ENCODE peak calls at places on chromosomes 7 and 10, in six cellular contexts. B is skeletal muscle cell; M is tibial artery; H is type B pancreatic cell; R is hepatic stellate cell; W is naive thymus-derived CD8-positive, alpha-beta T cell. C is an unnamed sample.

GRCh38 chr10:91709394-91709798 is 76.5 kb upstream of the PPP1R3C start:
- DNase-seq in B (no peak), W (no peak), R (no peak), M (no peak), H (no peak), C (no peak)

GRCh38 chr10:101285519-101286070 is 56.3 kb upstream of the LBX1 start:
- DNase-seq in B (no peak), M (no peak), R (no peak), W (no peak), H (no peak), C (no peak)

GRCh38 chr7:138355254-138355653 is 104.8 kb upstream of the TRIM24 start:
- DNase-seq in H (no peak), B (no peak), M (no peak), W (no peak), R (no peak), C (no peak)

GRCh38 chr10:130555411-130555750 is 419.2 kb downstream of the GLRX3 start:
- DNase-seq in W (no peak), H (no peak), R (no peak), M (no peak), B (no peak), C (no peak)

GRCh38 chr10:119303886-119304285 is 96.5 kb downstream of the GRK5 start:
- DNase-seq in H (no peak), M (no peak), B (no peak), R (no peak), W (no peak), C (no peak)

GRCh38 chr7:50657341-50657873 is 92.2 kb upstream of the DDC start:
- DNase-seq in B (peak), W (no peak), R (peak), M (peak), H (no peak), C (no peak)

GRCh38 chr7:152129682-152130081 is 104.2 kb downstream of the GALNT11 start:
- DNase-seq in B (no peak), H (no peak), W (no peak), M (no peak), R (no peak), C (no peak)

GRCh38 chr7:85479918-85480658 is 293.2 kb upstream of the SEMA3D start:
- DNase-seq in W (no peak), H (no peak), R (no peak), B (no peak), M (no peak), C (no peak)

GRCh38 chr7:2175514-2175913 is 57.2 kb downstream of the MAD1L1 start:
- DNase-seq in H (no peak), W (no peak), M (peak), B (peak), R (peak), C (no peak)

GRCh38 chr10:96846395-96846794 is 14.3 kb downstream of the LCOR start:
- DNase-seq in H (no peak), B (no peak), W (no peak), M (no peak), R (no peak), C (no peak)

GRCh38 chr7:130141161-130141857 is 63.9 kb downstream of the TMEM209 start:
- DNase-seq in W (peak), B (no peak), H (peak), M (peak), R (peak), C (no peak)

GRCh38 chr10:43372751-43373445 is 1.5 kb downstream of the FXYD4 start:
- DNase-seq in R (no peak), M (no peak), H (no peak), W (no peak), B (no peak), C (no peak)

GRCh38 chr10:30127120-30127541 is 67.7 kb upstream of the JCAD start:
- DNase-seq in R (peak), W (no peak), H (no peak), M (no peak), B (peak), C (no peak)

GRCh38 chr10:110577056-110577455 is 9.6 kb downstream of the SMC3 start:
- DNase-seq in H (no peak), M (no peak), R (no peak), W (no peak), B (no peak), C (no peak)

GRCh38 chr10:2921956-2922680 is 145.2 kb upstream of the PFKP start:
- DNase-seq in W (no peak), R (no peak), B (no peak), H (no peak), M (no peak), C (no peak)

GRCh38 chr10:2627969-2628368 is 439.4 kb upstream of the PFKP start:
- DNase-seq in M (no peak), B (no peak), H (no peak), W (no peak), R (no peak), C (no peak)

GRCh38 chr7:22819476-22819875 is 3.2 kb downstream of the TOMM7 start:
- DNase-seq in M (no peak), W (no peak), B (no peak), R (no peak), H (no peak), C (no peak)

GRCh38 chr10:19828278-19829049 is 12.2 kb downstream of the PLXDC2 start:
- DNase-seq in W (no peak), M (no peak), R (no peak), H (no peak), B (no peak), C (no peak)

GRCh38 chr10:69086131-69086530 is 1.8 kb upstream of the SRGN start:
- DNase-seq in M (no peak), R (peak), W (no peak), B (no peak), H (no peak), C (no peak)

GRCh38 chr10:60762554-60762953 is 15.7 kb upstream of the CDK1 start:
- DNase-seq in M (no peak), H (no peak), W (no peak), B (no peak), R (no peak), C (no peak)

C was measured in effector memory CD8-positive, alpha-beta T cell.